ENCODE peak calls at places on chromosomes 3 and 15, in four cellular contexts. E, I, Y and N are unnamed samples.
A peak's percentile ranks its signal among the peaks of the same experiment; 100 is the strongest.

GRCh38 chr15:40763801-40764765 is at the start of gene GCHFR:
- DNase-seq in Y (peak; percentile 44), E (peak; percentile 66), I (peak; percentile 51), N (peak; percentile 86)

GRCh38 chr3:69671082-69671952 is 67.9 kb upstream of the MITF start:
- DNase-seq in Y (peak; percentile 28), E (peak; percentile 49), I (peak; percentile 87), N (peak; percentile 15)

GRCh38 chr3:118808743-118809142 is 225.9 kb downstream of the IGSF11 start:
- DNase-seq in E (no peak), I (no peak), Y (no peak), N (no peak)

GRCh38 chr3:170542704-170543103 is 43.2 kb downstream of the SLC7A14 start:
- DNase-seq in I (no peak), E (no peak), Y (peak; percentile 11), N (no peak)

GRCh38 chr3:177105623-177106022 is 91.7 kb downstream of the TBL1XR1 start:
- DNase-seq in E (no peak), I (no peak), Y (no peak), N (no peak)

GRCh38 chr3:124461838-124462632 is 268.2 kb upstream of the UMPS start:
- DNase-seq in E (no peak), I (no peak), Y (no peak), N (no peak)

GRCh38 chr3:138314751-138315150 is 14.9 kb downstream of the NME9 start:
- DNase-seq in E (no peak), I (no peak), Y (no peak), N (no peak)

GRCh38 chr15:87118424-87118823 is 1038.8 kb downstream of the AGBL1 start:
- DNase-seq in I (no peak), E (no peak), Y (no peak), N (peak; percentile 3)

GRCh38 chr3:181383760-181384159 is 328.0 kb upstream of the SOX2 start:
- DNase-seq in E (no peak), Y (no peak), I (no peak), N (no peak)

GRCh38 chr3:78647735-78648134 is 1120.1 kb downstream of the ROBO1 start:
- DNase-seq in I (no peak), Y (peak; percentile 20), E (no peak), N (no peak)

GRCh38 chr3:169954142-169954756 is 12.4 kb upstream of the SEC62 start:
- DNase-seq in E (no peak), I (no peak), Y (no peak), N (no peak)

GRCh38 chr3:98730338-98730737 is 32.8 kb upstream of the ST3GAL6 start:
- DNase-seq in E (peak; percentile 37), Y (no peak), I (no peak), N (no peak)

GRCh38 chr3:69388241-69388640 is 2.4 kb upstream of the FRMD4B start:
- DNase-seq in E (no peak), Y (no peak), I (no peak), N (no peak)

GRCh38 chr3:11424277-11424676 is 152.1 kb downstream of the ATG7 start:
- DNase-seq in I (no peak), E (no peak), Y (no peak), N (no peak)

GRCh38 chr3:38662544-38662943 is 13.1 kb upstream of the SCN5A start:
- DNase-seq in E (peak; percentile 45), I (no peak), Y (peak; percentile 28), N (no peak)